ENCODE peak calls at places on chromosomes 4 and X, in six cellular contexts. D is HCT116, O is K562, U is HepG2, L is H1, N is GM12878. J is an unnamed sample.

GRCh38 chr4:39713691-39714090 is 15.8 kb downstream of the UBE2K start:
- DNase-seq in D (no peak), O (no peak), U (no peak), L (no peak), N (no peak), J (no peak)

GRCh38 chr4:79597266-79597665 is 189.2 kb upstream of the GK2 start:
- DNase-seq in D (no peak), O (no peak), U (no peak), L (no peak), N (no peak), J (no peak)

GRCh38 chr4:93828332-93828829 is at the start of gene ATOH1:
- DNase-seq in D (peak; percentile 15), O (peak; percentile 13), U (no peak), L (no peak), N (no peak), J (peak; percentile 72)

GRCh38 chrX:101759000-101759399 is 99.3 kb upstream of the ARMCX2 start:
- DNase-seq in D (peak; percentile 24), O (peak; percentile 5), U (peak; percentile 2), L (peak; percentile 45), N (no peak), J (peak; percentile 68)

GRCh38 chr4:151876411-151876988 is 115.7 kb upstream of the GATB start:
- DNase-seq in D (no peak), O (no peak), U (no peak), L (no peak), N (no peak), J (no peak)

GRCh38 chrX:130848763-130849162 is 54.2 kb downstream of the ENOX2 start:
- DNase-seq in D (no peak), O (no peak), U (no peak), L (no peak), N (no peak), J (no peak)

GRCh38 chrX:4253092-4253491 is 539.6 kb upstream of the PRKX start:
- DNase-seq in D (no peak), O (no peak), U (no peak), L (no peak), N (no peak), J (no peak)

GRCh38 chr4:176422511-176422910 is 102.7 kb downstream of the SPCS3 start:
- DNase-seq in D (no peak), O (no peak), U (no peak), L (no peak), N (no peak), J (no peak)

GRCh38 chrX:46913710-46914109 is 1.5 kb downstream of the JADE3 start:
- DNase-seq in D (no peak), O (no peak), U (peak; percentile 39), L (no peak), N (no peak), J (no peak)

GRCh38 chrX:42948723-42949122 is 170.8 kb upstream of the PPP1R2C start:
- DNase-seq in D (no peak), O (no peak), U (no peak), L (no peak), N (no peak), J (no peak)

GRCh38 chrX:3567681-3568080 is 145.8 kb downstream of the PRKX start:
- DNase-seq in D (no peak), O (no peak), U (no peak), L (no peak), N (no peak), J (no peak)

GRCh38 chr4:30722916-30723270 is 2.7 kb downstream of the PCDH7 start:
- DNase-seq in D (no peak), O (no peak), U (no peak), L (peak; percentile 53), N (no peak), J (no peak)

GRCh38 chr4:89434364-89434988 is 126.9 kb upstream of the GPRIN3 start:
- DNase-seq in D (peak; percentile 18), O (no peak), U (no peak), L (no peak), N (no peak), J (no peak)

GRCh38 chrX:24426340-24426913 is 38.7 kb upstream of the PDK3 start:
- DNase-seq in D (no peak), O (peak; percentile 16), U (peak; percentile 29), L (no peak), N (no peak), J (no peak)

GRCh38 chrX:125544856-125545255 is 225.2 kb downstream of the TEX13C start:
- DNase-seq in D (no peak), O (no peak), U (no peak), L (no peak), N (no peak), J (no peak)

GRCh38 chrX:115576676-115577075 is 15.7 kb downstream of the PLS3 start:
- DNase-seq in D (no peak), O (no peak), U (no peak), L (no peak), N (no peak), J (no peak)

GRCh38 chr4:184765473-184766346 is 31.8 kb upstream of the CENPU start:
- DNase-seq in D (no peak), O (no peak), U (no peak), L (no peak), N (no peak), J (no peak)

GRCh38 chr4:185318679-185319078 is 77.0 kb downstream of the LRP2BP start:
- DNase-seq in D (no peak), O (peak; percentile 45), U (peak; percentile 81), L (no peak), N (no peak), J (peak; percentile 44)

GRCh38 chr4:21811576-21811975 is 137.0 kb downstream of the KCNIP4 start:
- DNase-seq in D (no peak), O (no peak), U (peak; percentile 18), L (no peak), N (no peak), J (no peak)

GRCh38 chrX:40440841-40441240 is 139.9 kb upstream of the ATP6AP2 start:
- DNase-seq in D (no peak), O (no peak), U (no peak), L (no peak), N (no peak), J (no peak)

GRCh38 chr4:5955201-5955821 is 62.4 kb upstream of the CRMP1 start:
- DNase-seq in D (no peak), O (no peak), U (no peak), L (no peak), N (no peak), J (no peak)

GRCh38 chr4:79621061-79621460 is 213.0 kb upstream of the GK2 start:
- DNase-seq in D (no peak), O (no peak), U (no peak), L (no peak), N (no peak), J (no peak)

GRCh38 chrX:12412561-12412960 is 274.3 kb downstream of the FRMPD4 start:
- DNase-seq in D (no peak), O (no peak), U (no peak), L (no peak), N (no peak), J (no peak)

GRCh38 chrX:12410523-12410922 is 272.2 kb downstream of the FRMPD4 start:
- DNase-seq in D (no peak), O (no peak), U (no peak), L (no peak), N (no peak), J (no peak)

DNA sequence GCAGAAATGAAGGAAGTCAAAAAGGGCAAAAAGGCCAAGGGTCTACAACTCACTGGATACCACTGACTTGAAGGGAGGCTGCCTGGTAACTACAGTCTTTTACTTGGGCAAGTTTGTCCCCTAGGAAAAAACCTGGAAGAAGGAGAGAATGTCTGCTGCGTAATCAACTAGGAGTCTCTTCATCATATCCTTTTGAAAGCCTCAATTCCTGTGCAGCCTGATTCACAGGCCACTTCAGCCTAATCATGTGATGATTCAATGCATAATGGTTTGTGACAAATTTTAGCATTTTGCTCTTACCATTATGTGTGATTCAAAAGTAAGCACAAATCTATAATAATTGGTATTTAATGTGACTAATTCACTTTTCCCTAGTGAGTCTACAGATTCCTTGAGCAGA is 273.6 kb downstream of the FRMPD4 start:
- DNase-seq in D (no peak), O (no peak), U (no peak), L (no peak), N (no peak), J (no peak)
- TF ChIP-seq ZNF274 in D (no peak), O (no peak), U (no peak), L (no peak), N (no peak), J (no peak)

GRCh38 chrX:65195621-65196020 is 219.4 kb upstream of the ZC4H2 start:
- DNase-seq in D (no peak), O (no peak), U (peak; percentile 35), L (no peak), N (no peak), J (no peak)

GRCh38 chrX:65194547-65194946 is 218.3 kb upstream of the ZC4H2 start:
- DNase-seq in D (no peak), O (no peak), U (no peak), L (no peak), N (no peak), J (no peak)

GRCh38 chrX:65196758-65197371 is 220.6 kb upstream of the ZC4H2 start:
- DNase-seq in D (no peak), O (peak; percentile 7), U (peak; percentile 79), L (peak; percentile 56), N (no peak), J (peak; percentile 66)
- TF ChIP-seq ZNF274 in D (no peak), O (no peak), U (no peak), L (no peak), N (no peak), J (no peak)

DNA sequence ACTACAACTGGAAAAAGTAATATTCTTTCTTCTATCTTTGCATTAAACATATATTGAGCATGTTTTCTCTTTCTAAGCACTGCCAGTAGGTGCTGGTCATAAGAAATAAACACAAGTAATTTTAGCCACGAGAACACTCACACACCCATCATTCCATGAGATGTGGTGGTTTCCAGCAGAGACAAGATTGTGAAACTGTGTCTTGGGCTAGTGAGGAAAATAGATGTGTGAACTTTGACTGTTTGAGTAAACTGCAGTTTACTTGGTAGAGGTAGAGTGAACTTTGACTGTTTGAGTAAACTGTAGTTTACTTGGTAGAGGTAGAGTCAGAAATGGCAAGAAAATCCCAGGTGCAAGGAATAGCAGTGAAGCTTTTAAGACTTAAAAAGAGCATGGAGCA is 300.9 kb upstream of the HS3ST1 start:
- DNase-seq in D (no peak), O (no peak), U (no peak), L (no peak), N (no peak), J (no peak)
- TF ChIP-seq ZNF274 in D (no peak), O (no peak), U (no peak), L (no peak), N (no peak), J (no peak)

DNA sequence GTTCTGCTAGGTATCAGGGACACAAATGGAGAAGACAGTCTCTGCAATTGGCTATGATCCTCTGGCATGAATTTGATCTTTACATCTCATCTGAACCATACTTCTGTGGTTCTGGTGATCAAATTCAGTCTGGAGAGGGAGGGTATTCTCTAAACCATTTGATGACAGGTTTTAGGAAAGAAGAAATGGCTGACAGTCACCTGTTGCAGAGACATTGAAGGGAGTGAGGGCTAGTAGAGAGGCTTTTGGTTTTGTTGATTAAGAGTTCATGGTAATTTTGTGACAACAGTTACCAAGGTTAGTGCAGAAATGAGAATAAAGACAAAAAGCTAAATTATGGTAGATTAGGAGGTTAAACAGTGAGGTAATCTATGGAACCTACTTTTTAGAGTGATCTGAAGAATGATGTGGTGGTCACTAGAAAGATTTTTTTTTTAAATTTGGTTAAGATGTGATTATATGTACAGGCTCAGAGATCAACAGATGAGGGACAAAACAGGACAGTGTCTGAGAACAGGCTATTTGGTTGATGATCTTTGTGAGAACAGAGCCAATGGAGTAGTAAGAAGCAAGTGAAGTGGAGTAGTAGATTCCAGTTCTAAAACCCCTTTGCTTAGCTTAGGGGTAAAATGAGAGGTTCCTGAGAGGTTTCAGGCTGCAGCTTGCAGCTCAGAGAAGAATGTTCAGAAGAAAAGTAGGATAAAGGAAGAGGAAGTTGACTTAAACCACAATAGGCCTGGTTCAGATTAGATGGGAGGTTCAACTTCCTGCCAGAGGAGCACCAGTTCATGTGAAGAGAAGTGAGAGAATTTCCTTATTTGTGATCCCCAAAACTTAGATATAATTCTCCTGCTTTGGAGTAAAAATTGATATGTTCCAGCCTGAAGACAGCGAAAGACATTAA is 34.7 kb downstream of the VSIG4 start:
- DNase-seq in D (no peak), O (peak; percentile 41), U (no peak), L (no peak), N (no peak), J (no peak)
- TF ChIP-seq ZNF274 in D (no peak), O (no peak), U (no peak), L (no peak), N (no peak), J (no peak)